ENCODE peak calls at places on chromosomes 3 and 15, in six cellular contexts. U is GM23338; Z is effector memory CD4-positive, alpha-beta T cell; G is cardiac fibroblast; W is IMR-90; B is right cardiac atrium. J is an unnamed sample.

GRCh38 chr3:158465074-158465473 is 105.9 kb upstream of the MLF1 start:
- DNase-seq in G (no peak), W (no peak), B (no peak), U (no peak), Z (no peak), J (no peak)

GRCh38 chr3:2770451-2770850 is 339.7 kb downstream of the IL5RA start:
- DNase-seq in U (no peak), Z (no peak), B (no peak), W (no peak), G (no peak), J (peak)

GRCh38 chr3:160435747-160436146 is 13.8 kb downstream of the TRIM59 start:
- DNase-seq in Z (no peak), U (no peak), B (no peak), G (no peak), W (no peak), J (no peak)

GRCh38 chr3:137071104-137071503 is 113.3 kb downstream of the IL20RB start:
- DNase-seq in B (no peak), G (peak), Z (no peak), U (no peak), W (no peak), J (no peak)

GRCh38 chr3:154324919-154325318 is 632 bp upstream of the DHX36 start:
- DNase-seq in B (no peak), Z (no peak), U (no peak), G (no peak), W (no peak), J (no peak)

GRCh38 chr3:41200669-41201021 is 1.3 kb downstream of the CTNNB1 start:
- DNase-seq in G (peak), U (no peak), Z (peak), B (no peak), W (peak), J (peak)

GRCh38 chr3:32570426-32571191 is at the start of gene DYNC1LI1:
- DNase-seq in G (peak), W (peak), Z (peak), B (peak), U (peak), J (peak)

GRCh38 chr3:4845882-4846281 is 133.4 kb upstream of the BHLHE40 start:
- DNase-seq in Z (no peak), B (no peak), W (no peak), G (no peak), U (no peak), J (no peak)

GRCh38 chr3:53269888-53270880 is 14.4 kb upstream of the TKT start:
- DNase-seq in G (peak), B (peak), W (peak), Z (no peak), U (peak), J (peak)

GRCh38 chr15:88574062-88574461 is 27.6 kb upstream of the DET1 start:
- DNase-seq in Z (no peak), B (no peak), G (no peak), U (no peak), W (no peak), J (no peak)

GRCh38 chr15:28979208-28979891 is 93.6 kb downstream of the APBA2 start:
- DNase-seq in U (no peak), Z (no peak), B (no peak), G (no peak), W (no peak), J (no peak)

GRCh38 chr15:99100245-99101173 is 4.4 kb upstream of the SYNM start:
- DNase-seq in Z (no peak), G (peak), U (peak), W (peak), B (peak), J (peak)

GRCh38 chr15:66880380-66881155 is 178.5 kb downstream of the SMAD6 start:
- DNase-seq in G (no peak), U (no peak), Z (no peak), B (no peak), W (no peak), J (no peak)

GRCh38 chr3:58175429-58176184 is 35.2 kb downstream of the DNASE1L3 start:
- DNase-seq in B (no peak), U (peak), G (peak), W (peak), Z (no peak), J (peak)

GRCh38 chr15:84814826-84815375 is 2.3 kb upstream of the ALPK3 start:
- DNase-seq in Z (no peak), U (no peak), B (no peak), W (no peak), G (no peak), J (no peak)

GRCh38 chr3:174168026-174168425 is 691.1 kb upstream of the NAALADL2 start:
- DNase-seq in Z (no peak), W (no peak), B (no peak), G (no peak), U (peak), J (no peak)

GRCh38 chr3:3180421-3180820 is 930 bp upstream of the CRBN start:
- DNase-seq in B (no peak), G (no peak), Z (no peak), W (peak), U (no peak), J (no peak)

GRCh38 chr3:9078561-9079240 is 115.4 kb upstream of the RAD18 start:
- DNase-seq in G (no peak), B (no peak), Z (no peak), U (peak), W (no peak), J (no peak)

GRCh38 chr15:100986158-100986896 is 67.2 kb downstream of the LRRK1 start:
- DNase-seq in U (no peak), W (no peak), B (no peak), G (no peak), Z (no peak), J (peak)

GRCh38 chr3:171162986-171163723 is 136.6 kb upstream of the SLC2A2 start:
- DNase-seq in B (no peak), U (peak), Z (no peak), G (peak), W (no peak), J (no peak)

GRCh38 chr3:134326760-134327593 is 47.3 kb downstream of the AMOTL2 start:
- DNase-seq in B (no peak), G (peak), W (peak), Z (no peak), U (peak), J (peak)

GRCh38 chr3:33372218-33373081 is 67.8 kb downstream of the UBP1 start:
- DNase-seq in Z (peak), W (peak), G (peak), U (peak), B (no peak), J (peak)

GRCh38 chr3:172157566-172158258 is 118.3 kb downstream of the FNDC3B start:
- DNase-seq in Z (no peak), W (no peak), U (no peak), B (no peak), G (no peak), J (no peak)

GRCh38 chr3:172148702-172149565 is 109.6 kb downstream of the FNDC3B start:
- DNase-seq in B (no peak), G (no peak), W (no peak), Z (no peak), U (no peak), J (no peak)

GRCh38 chr3:45994661-45995369 is 809 bp downstream of the FYCO1 start:
- DNase-seq in B (peak), U (peak), Z (peak), G (peak), W (no peak), J (peak)

GRCh38 chr3:45992133-45992729 is 3.4 kb downstream of the FYCO1 start:
- DNase-seq in B (peak), U (no peak), W (no peak), Z (no peak), G (no peak), J (no peak)

GRCh38 chr3:45991341-45991740 is 4.3 kb downstream of the FYCO1 start:
- DNase-seq in G (no peak), W (no peak), U (no peak), B (no peak), Z (no peak), J (no peak)

GRCh38 chr3:45993421-45994027 is 2.1 kb downstream of the FYCO1 start:
- DNase-seq in B (no peak), G (no peak), U (no peak), W (no peak), Z (peak), J (no peak)

DNA sequence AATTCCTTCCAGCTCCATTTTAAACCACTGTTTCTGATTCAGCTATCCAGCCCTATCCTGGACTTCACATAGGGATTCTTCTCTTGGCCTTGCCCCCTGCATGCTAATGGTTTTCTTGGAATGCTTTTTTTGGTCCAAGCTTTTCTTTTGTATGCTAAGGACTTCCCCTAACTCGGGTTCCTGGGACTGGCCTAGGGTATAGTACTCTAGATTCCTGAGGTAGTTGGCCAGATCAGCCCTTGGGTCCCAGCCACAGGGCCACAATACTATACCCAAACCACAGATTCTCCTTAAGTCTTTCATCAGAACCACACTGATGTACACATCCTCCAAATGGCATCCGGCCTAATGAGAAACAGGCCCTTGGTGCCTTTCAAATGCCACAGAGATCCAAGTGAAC is 2.8 kb downstream of the FYCO1 start:
- DNase-seq in B (no peak), W (peak), Z (no peak), G (peak), U (peak), J (peak)
- H3K4me3 ChIP-seq in B (no peak), W (no peak), Z (no peak), G (no peak), U (peak), J (no peak)

GRCh38 chr15:55283295-55284147 is 6.1 kb downstream of the RAB27A start:
- DNase-seq in Z (no peak), B (no peak), U (no peak), G (no peak), W (no peak), J (no peak)
- H3K4me3 ChIP-seq in Z (no peak), B (no peak), U (no peak), G (no peak), W (no peak), J (no peak)

GRCh38 chr3:10994311-10994710 is 1.8 kb downstream of the SLC6A1 start:
- DNase-seq in B (no peak), G (no peak), W (no peak), Z (no peak), U (no peak), J (no peak)

GRCh38 chr3:10988991-10989484 is 3.5 kb upstream of the SLC6A1 start:
- DNase-seq in U (no peak), W (no peak), Z (no peak), G (no peak), B (no peak), J (no peak)

GRCh38 chr3:10992946-10993728 is 589 bp downstream of the SLC6A1 start:
- DNase-seq in G (no peak), Z (no peak), W (no peak), U (peak), B (no peak), J (no peak)

GRCh38 chr3:10993729-10994065 is 1.1 kb downstream of the SLC6A1 start:
- DNase-seq in W (no peak), Z (no peak), B (no peak), G (no peak), U (no peak), J (no peak)

GRCh38 chr3:10992017-10992945 is at the start of gene SLC6A1:
- DNase-seq in U (peak), B (peak), W (no peak), Z (no peak), G (no peak), J (no peak)
- H3K4me3 ChIP-seq in U (peak), B (peak), W (peak), Z (peak), G (peak), J (peak)

GRCh38 chr15:96336045-96336642 is 5.6 kb downstream of the NR2F2 start:
- DNase-seq in U (peak), B (no peak), W (no peak), G (peak), Z (no peak), J (peak)
- H3K4me3 ChIP-seq in U (peak), B (peak), W (peak), G (peak), Z (no peak), J (peak)

DNA sequence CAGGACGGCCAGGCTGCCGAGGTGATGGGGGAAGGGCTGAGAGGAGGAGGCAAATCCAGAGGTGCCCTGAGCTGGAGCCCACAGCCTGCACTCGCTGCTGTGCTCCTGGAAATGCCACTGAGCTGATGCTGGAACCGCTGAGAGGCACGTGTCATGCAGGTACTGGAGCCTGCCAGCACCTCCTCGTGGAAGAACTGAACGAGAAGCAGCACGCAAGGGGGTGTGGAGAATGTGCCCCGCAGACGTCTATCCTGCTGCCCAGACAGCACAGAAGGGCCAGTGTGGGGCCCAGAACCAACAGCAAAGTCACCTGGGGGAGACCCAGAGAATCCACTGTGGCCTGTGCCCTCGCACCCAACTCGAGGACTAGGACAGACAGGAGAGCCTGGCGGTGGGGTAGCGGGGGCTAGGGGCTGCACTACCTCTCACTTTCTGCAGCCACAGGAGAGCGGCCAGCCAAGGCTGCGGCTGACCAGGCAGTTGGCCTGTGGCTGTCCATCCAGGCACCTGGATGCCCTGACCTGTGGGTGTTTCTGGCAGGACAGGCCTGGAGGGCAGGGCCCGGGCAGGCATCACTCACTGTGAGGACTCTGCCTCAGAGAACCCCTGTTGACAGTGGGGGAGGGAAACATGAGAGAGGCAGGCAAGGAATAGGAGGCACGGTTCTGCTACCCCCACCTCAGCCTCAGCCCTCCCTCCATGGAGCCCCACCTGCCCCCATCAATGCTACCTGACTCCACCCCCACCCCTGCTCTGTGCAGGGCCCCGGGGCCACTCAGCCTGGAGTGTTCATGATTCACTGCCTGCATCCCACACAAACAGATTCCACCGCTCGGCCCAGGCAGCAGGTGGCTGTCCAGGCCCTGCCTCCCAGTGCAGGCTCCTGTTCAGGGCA is 213.1 kb downstream of the TBC1D2B start:
- DNase-seq in Z (no peak), W (no peak), B (peak), U (peak), G (no peak), J (no peak)
- H3K4me3 ChIP-seq in Z (no peak), W (no peak), B (no peak), U (no peak), G (no peak), J (no peak)

DNA sequence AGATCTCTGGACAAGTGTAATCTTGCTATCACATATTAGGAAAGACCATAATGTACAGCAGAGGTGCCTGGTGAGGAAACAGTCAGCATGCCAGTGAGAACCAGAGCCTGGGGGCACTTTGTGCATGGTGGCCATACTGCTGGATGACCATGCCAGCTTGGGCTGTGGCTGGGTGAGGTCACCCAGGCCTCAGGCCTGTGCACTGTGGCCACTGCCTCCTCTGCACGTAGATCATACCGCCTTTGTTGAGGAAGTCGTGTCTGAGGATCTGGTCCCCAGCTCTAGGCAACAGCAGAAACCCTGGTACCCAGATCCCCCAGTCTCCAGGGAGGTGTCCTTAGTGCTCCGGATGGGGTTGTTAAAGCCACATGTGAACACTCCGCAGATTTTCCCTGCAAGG is 38.9 kb downstream of the ZNF710 start:
- DNase-seq in G (no peak), B (no peak), Z (no peak), U (no peak), W (no peak), J (no peak)
- H3K4me3 ChIP-seq in G (no peak), B (no peak), Z (no peak), U (no peak), W (no peak), J (no peak)

GRCh38 chr15:48186271-48186670 is 5.2 kb upstream of the CTXN2 start:
- DNase-seq in G (no peak), U (no peak), B (no peak), Z (no peak), W (no peak), J (no peak)

GRCh38 chr15:48185527-48185926 is 5.9 kb upstream of the CTXN2 start:
- DNase-seq in W (no peak), B (no peak), U (no peak), G (no peak), Z (no peak), J (no peak)

GRCh38 chr15:48191574-48192225 is at the start of gene CTXN2:
- DNase-seq in U (peak), W (no peak), B (no peak), G (no peak), Z (no peak), J (no peak)

DNA sequence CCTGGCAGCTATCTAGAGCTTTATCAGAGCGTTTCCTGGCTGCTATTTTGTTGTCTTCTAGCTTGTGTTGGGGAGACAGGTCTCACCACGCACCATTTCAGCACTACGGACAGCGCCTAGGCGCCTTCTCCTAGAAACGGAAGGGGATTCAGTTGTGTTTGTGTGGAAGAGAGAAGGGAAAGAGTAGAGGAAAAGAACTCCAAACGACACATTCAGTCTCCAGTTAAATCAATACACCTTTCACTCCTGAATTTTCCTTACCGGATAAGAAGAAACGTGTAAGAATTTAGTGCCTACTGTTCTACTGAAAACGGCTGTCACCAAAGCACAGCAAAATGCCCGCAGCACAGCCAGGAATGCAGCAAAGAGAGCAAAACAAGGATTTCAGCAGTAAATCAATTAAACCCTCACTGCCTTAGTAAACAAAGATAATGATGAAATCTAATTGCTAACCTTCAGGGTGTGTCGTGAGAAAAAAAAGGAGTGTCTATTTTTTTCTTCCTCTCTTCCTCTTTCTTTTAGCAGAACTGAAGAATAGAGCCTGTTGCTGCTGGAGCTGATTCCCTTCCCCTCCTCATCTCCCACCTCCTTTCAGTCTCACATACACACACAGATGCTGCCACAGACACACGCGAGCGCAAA is 412 bp upstream of the CTXN2 start:
- DNase-seq in G (peak), Z (no peak), B (peak), W (peak), U (peak), J (peak)
- H3K4me3 ChIP-seq in G (no peak), Z (no peak), B (no peak), W (no peak), U (peak), J (no peak)

GRCh38 chr15:39578851-39579486 is 1.9 kb upstream of the THBS1 start:
- DNase-seq in W (peak), U (peak), Z (no peak), G (no peak), B (no peak), J (no peak)
- H3K4me3 ChIP-seq in W (peak), U (peak), Z (no peak), G (peak), B (no peak), J (peak)

DNA sequence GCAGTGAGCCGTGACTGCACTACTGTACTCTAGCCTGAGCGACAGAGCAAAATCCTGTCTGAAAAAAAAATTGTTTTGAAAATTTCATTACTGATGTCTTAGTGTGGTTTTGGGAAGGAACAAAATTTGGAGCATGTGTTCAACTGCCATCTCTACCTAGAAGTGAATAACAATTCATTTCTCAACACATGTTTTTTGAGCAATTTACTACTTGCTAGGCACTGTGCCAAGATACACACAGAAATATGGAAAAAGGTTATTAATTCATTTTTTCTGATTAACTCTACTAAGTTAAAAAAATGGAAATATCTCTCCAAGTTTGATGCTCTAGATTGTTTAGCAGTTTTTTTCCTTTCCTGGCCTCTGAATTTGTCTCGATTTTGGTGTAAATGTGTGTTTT is 5.2 kb upstream of the TCF12 start:
- DNase-seq in U (no peak), W (no peak), Z (no peak), B (no peak), G (peak), J (no peak)
- H3K4me3 ChIP-seq in U (no peak), W (no peak), Z (no peak), B (no peak), G (no peak), J (no peak)

GRCh38 chr3:42999212-42999611 is 20.1 kb downstream of the GASK1A start:
- DNase-seq in Z (no peak), U (no peak), W (no peak), B (no peak), G (no peak), J (no peak)
- H3K4me3 ChIP-seq in Z (no peak), U (no peak), W (no peak), B (no peak), G (no peak), J (no peak)

J was measured in fibroblast of villous mesenchyme.